ENCODE peak calls at places on chromosomes 3 and 15, in five cellular contexts. S is GM20000, V is OCI-LY7, J is endodermal cell, L is coronary artery. R is an unnamed sample.

GRCh38 chr3:156509209-156510174 is 45.4 kb downstream of the SSR3 start:
- DNase-seq in S (peak; percentile 60), V (peak; percentile 69), J (no peak), L (no peak), R (no peak)

GRCh38 chr15:28208583-28208982 is 109.5 kb upstream of the OCA2 start:
- DNase-seq in S (no peak), V (no peak), J (no peak), L (no peak), R (no peak)

GRCh38 chr15:25846377-25846776 is 16.8 kb downstream of the ATP10A start:
- DNase-seq in S (no peak), V (peak; percentile 59), J (no peak), L (no peak), R (no peak)

GRCh38 chr3:56783644-56784451 is 17.9 kb downstream of the ARHGEF3 start:
- DNase-seq in S (peak; percentile 83), V (peak; percentile 89), J (no peak), L (no peak), R (peak; percentile 89)

GRCh38 chr3:67526246-67526645 is 128.2 kb downstream of the SUCLG2 start:
- DNase-seq in S (no peak), V (no peak), J (no peak), L (no peak), R (no peak)

GRCh38 chr3:146308682-146309081 is 57.8 kb upstream of the PLSCR4 start:
- DNase-seq in S (no peak), V (no peak), J (no peak), L (no peak), R (no peak)

GRCh38 chr3:195285403-195285802 is 14.4 kb upstream of the XXYLT1 start:
- DNase-seq in S (no peak), V (no peak), J (no peak), L (no peak), R (no peak)

GRCh38 chr3:30141178-30141581 is 465.2 kb upstream of the TGFBR2 start:
- DNase-seq in S (no peak), V (no peak), J (no peak), L (no peak), R (no peak)

GRCh38 chr15:91307561-91307960 is 207.5 kb downstream of the SV2B start:
- DNase-seq in S (no peak), V (no peak), J (no peak), L (no peak), R (no peak)

GRCh38 chr3:150170843-150171513 is 200.3 kb upstream of the PFN2 start:
- DNase-seq in S (no peak), V (no peak), J (no peak), L (no peak), R (no peak)

GRCh38 chr3:57518276-57518914 is 25.7 kb downstream of the DNAH12 start:
- DNase-seq in S (no peak), V (no peak), J (no peak), L (no peak), R (no peak)

GRCh38 chr3:193040836-193041672 is 123.4 kb upstream of the MB21D2 start:
- DNase-seq in S (peak; percentile 52), V (peak; percentile 56), J (no peak), L (no peak), R (no peak)

GRCh38 chr15:38253448-38253847 is 812 bp downstream of the SPRED1 start:
- DNase-seq in S (no peak), V (peak; percentile 18), J (no peak), L (no peak), R (no peak)

GRCh38 chr3:167882057-167882667 is 146.6 kb downstream of the SERPINI1 start:
- DNase-seq in S (peak; percentile 38), V (peak; percentile 83), J (no peak), L (no peak), R (no peak)

GRCh38 chr3:120457827-120458226 is 7.0 kb upstream of the FSTL1 start:
- DNase-seq in S (no peak), V (no peak), J (no peak), L (peak; percentile 14), R (no peak)

GRCh38 chr15:77985031-77985930 is 92.2 kb downstream of the TBC1D2B start:
- DNase-seq in S (no peak), V (no peak), J (no peak), L (no peak), R (no peak)

GRCh38 chr3:139655880-139656279 is 21.9 kb downstream of the NMNAT3 start:
- DNase-seq in S (no peak), V (no peak), J (peak; percentile 17), L (peak; percentile 64), R (no peak)

GRCh38 chr15:23860290-23860751 is 173.2 kb upstream of the NDN start:
- DNase-seq in S (no peak), V (no peak), J (peak; percentile 95), L (no peak), R (no peak)

GRCh38 chr15:59298255-59298856 is 74.3 kb downstream of the MYO1E start:
- DNase-seq in S (peak; percentile 35), V (no peak), J (peak; percentile 31), L (no peak), R (no peak)

GRCh38 chr3:49166752-49167556 is 823 bp upstream of the CCDC71 start:
- DNase-seq in S (no peak), V (no peak), J (no peak), L (no peak), R (no peak)

GRCh38 chr3:3126477-3127431 is at the start of gene TRNT1:
- DNase-seq in S (peak; percentile 96), V (peak; percentile 94), J (peak; percentile 97), L (peak; percentile 93), R (peak; percentile 94)

GRCh38 chr15:55289011-55289572 is 521 bp downstream of the RAB27A start:
- DNase-seq in S (peak; percentile 31), V (peak; percentile 24), J (peak; percentile 80), L (peak; percentile 77), R (peak; percentile 61)

GRCh38 chr3:104588442-104588841 is 778.3 kb upstream of the ALCAM start:
- DNase-seq in S (no peak), V (no peak), J (peak; percentile 53), L (no peak), R (no peak)

GRCh38 chr3:50651445-50651844 is 23.3 kb upstream of the DOCK3 start:
- DNase-seq in S (no peak), V (no peak), J (no peak), L (no peak), R (no peak)

GRCh38 chr3:50652709-50653108 is 22.0 kb upstream of the DOCK3 start:
- DNase-seq in S (peak; percentile 56), V (peak; percentile 57), J (peak; percentile 89), L (no peak), R (no peak)

GRCh38 chr3:50654196-50654595 is 20.5 kb upstream of the DOCK3 start:
- DNase-seq in S (no peak), V (no peak), J (no peak), L (no peak), R (no peak)

GRCh38 chr3:50650018-50650417 is 24.7 kb upstream of the DOCK3 start:
- DNase-seq in S (no peak), V (no peak), J (no peak), L (no peak), R (no peak)

DNA sequence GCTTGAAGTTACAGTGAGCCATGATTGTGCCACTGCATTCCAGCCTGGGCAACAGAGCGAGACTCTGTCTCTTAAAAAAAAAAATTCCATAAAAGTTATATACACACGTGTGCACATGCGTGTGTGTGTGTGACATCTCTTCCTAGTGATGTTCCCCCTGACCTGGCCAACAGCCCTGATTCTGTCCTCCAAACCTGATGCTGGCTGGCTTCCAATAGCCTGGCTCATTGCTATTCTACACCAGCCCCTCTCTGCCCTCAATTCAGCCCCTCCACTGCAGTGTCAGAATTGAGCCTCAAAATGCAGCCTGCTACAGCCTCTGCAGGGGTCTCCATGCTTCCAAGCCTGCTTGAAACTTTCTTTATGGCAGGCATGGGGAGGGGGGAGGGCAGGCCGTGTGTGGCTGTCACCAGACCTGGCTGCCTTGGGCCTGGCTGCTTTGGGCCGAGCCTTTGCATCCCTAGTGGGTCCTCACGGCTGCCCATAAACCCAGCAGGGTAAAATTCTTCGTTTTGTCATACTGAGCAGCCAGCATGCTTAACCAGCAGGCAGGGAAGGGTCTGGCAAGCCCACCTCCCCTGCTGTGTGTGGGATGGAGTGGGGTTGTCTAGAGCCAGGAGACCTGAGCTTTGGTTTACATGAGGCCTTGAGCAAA is 22.7 kb upstream of the DOCK3 start:
- DNase-seq in S (no peak), V (no peak), J (peak; percentile 80), L (no peak), R (no peak)
- TF ChIP-seq CTCF in S (no peak), V (no peak), J (no peak), L (no peak), R (no peak)

GRCh38 chr15:57902155-57902554 is 163.4 kb downstream of the ALDH1A2 start:
- DNase-seq in S (no peak), V (no peak), J (no peak), L (no peak), R (no peak)

GRCh38 chr15:57897870-57898269 is 167.6 kb downstream of the ALDH1A2 start:
- DNase-seq in S (no peak), V (no peak), J (no peak), L (no peak), R (no peak)

GRCh38 chr15:57909388-57909787 is 156.1 kb downstream of the ALDH1A2 start:
- DNase-seq in S (no peak), V (no peak), J (no peak), L (no peak), R (no peak)

DNA sequence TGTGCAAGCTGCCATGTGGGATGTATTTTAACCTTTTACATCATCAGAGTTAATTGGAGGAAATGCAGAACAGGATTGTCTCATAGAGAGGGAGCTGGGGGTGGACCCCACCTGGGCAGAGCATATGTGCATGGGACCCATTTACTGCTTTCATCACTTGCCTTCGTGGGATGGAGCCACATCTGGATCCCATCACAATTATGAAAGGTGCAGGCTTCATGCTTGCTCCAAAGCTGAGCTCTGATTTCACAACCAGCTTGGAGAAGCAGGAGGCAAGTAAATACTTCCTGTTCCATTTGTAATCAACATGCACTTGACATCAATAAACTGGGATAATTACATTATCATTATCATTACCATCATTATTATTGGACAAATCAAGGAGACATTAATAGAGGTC is 161.9 kb downstream of the ALDH1A2 start:
- DNase-seq in S (no peak), V (no peak), J (no peak), L (no peak), R (no peak)
- TF ChIP-seq CTCF in S (no peak), V (no peak), J (no peak), L (no peak), R (no peak)

DNA sequence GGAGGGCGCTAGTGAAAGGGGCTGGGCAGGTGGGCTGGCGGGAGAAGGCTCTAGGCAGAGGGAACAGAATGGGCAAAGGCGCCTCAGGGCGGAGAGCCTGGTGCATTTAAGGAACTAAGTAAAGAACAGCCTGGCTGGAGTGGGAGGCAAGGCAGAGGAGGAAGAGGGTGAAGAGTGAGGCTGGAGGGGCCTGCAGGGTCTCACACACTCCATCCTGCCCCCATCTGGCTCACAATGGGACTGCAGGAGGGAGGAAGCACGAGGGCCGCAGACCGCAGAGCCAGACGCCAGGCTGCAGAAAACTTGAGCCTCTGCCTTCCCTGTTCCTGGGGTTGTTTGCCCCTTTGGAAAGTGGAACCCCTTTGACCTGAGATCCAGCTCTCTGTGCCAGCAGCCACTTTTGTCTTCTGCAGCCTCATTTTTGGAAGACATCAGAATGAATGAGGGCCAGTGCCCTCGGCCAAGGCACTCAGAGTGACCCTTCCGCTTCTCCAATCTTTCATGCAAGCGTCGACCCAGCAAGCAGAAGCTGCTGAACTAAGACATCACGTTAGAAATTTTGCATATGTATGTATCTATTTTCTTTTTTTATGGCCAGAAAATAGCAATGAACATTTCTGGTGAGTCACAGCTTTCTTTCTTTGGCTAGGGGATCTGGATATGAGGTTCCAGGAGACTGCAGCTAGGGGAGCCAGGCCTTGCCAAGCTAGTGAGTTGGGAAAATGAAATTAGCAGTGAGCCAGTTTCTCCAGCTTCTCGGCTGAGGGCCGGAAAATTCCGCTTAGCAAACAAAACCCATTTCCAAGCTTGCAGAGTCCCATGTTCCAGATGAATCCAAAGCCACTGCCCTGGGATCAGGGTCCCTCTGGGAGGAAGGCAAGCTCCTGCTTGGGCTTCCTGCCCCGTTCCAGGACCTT is 137.8 kb downstream of the SRGAP3 start:
- DNase-seq in S (no peak), V (peak; percentile 4), J (peak; percentile 91), L (no peak), R (no peak)
- TF ChIP-seq CTCF in S (peak; percentile 4), V (peak; percentile 34), J (peak; percentile 73), L (no peak), R (no peak)

GRCh38 chr15:94582368-94582767 is 351.0 kb downstream of the MCTP2 start:
- DNase-seq in S (peak; percentile 21), V (peak; percentile 41), J (peak; percentile 88), L (no peak), R (no peak)
- TF ChIP-seq CTCF in S (peak; percentile 50), V (peak; percentile 72), J (peak; percentile 84), L (no peak), R (no peak)

R was measured in CD14-positive monocyte.